ENCODE peak calls at places on chromosomes 6 and 20, in six cellular contexts. Z, X, A, L, Y and H are unnamed samples.

GRCh38 chr6:2432258-2432657 is 186.9 kb upstream of the GMDS start:
- DNase-seq in A (no peak), Z (no peak), L (no peak), X (no peak), Y (no peak), H (no peak)

GRCh38 chr20:63367446-63368055 is 6.4 kb upstream of the CHRNA4 start:
- DNase-seq in Y (no peak), A (no peak), X (no peak), Z (no peak), L (no peak), H (no peak)

GRCh38 chr20:63077705-63078104 is 70.9 kb upstream of the BHLHE23 start:
- DNase-seq in A (no peak), Y (no peak), L (no peak), Z (no peak), X (no peak), H (no peak)

GRCh38 chr6:138785980-138786379 is 9.9 kb upstream of the ECT2L start:
- DNase-seq in Z (no peak), A (no peak), L (no peak), X (no peak), Y (no peak), H (no peak)

GRCh38 chr6:122028933-122029332 is 370.5 kb upstream of the HSF2 start:
- DNase-seq in X (no peak), Y (no peak), A (no peak), Z (no peak), L (no peak), H (no peak)

GRCh38 chr6:14533446-14533845 is 415.9 kb downstream of the CD83 start:
- DNase-seq in L (no peak), Y (no peak), X (no peak), A (no peak), Z (no peak), H (no peak)

GRCh38 chr20:33415948-33416347 is 14.6 kb upstream of the CDK5RAP1 start:
- DNase-seq in X (no peak), Y (no peak), Z (peak; percentile 64), L (no peak), A (peak; percentile 45), H (no peak)

GRCh38 chr20:57166568-57167291 is 99.7 kb downstream of the BMP7 start:
- DNase-seq in A (no peak), X (no peak), Z (no peak), Y (no peak), L (no peak), H (no peak)

GRCh38 chr6:68139130-68139529 is 496.0 kb upstream of the ADGRB3 start:
- DNase-seq in Z (no peak), A (no peak), Y (no peak), L (no peak), X (no peak), H (no peak)

GRCh38 chr6:70152786-70153185 is 150.1 kb downstream of the COL9A1 start:
- DNase-seq in Y (no peak), Z (no peak), A (no peak), X (no peak), L (no peak), H (no peak)

GRCh38 chr6:69825904-69826303 is 29.1 kb upstream of the LMBRD1 start:
- DNase-seq in Z (no peak), X (no peak), A (no peak), Y (no peak), L (no peak), H (no peak)

DNA sequence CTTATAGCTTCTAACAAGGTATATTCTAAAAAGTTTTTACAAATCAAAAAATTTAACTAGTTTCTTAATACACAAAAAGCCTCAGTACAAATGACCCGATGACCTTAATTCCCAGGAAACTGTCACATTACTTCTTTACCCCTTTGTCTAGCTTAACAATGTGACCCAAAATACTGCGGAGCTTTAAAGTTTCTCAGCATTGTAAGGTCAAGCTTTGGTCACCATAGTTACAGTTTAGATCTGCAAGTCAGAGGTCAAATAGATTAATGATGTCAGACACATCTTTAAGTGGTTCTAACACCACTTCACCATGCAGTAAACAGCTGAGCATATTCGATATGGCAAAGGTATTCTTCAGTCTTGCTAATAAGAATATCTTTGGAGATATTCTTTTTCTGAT is 36.8 kb upstream of the FLRT3 start:
- DNase-seq in Z (no peak), L (no peak), X (no peak), A (no peak), Y (no peak), H (no peak)
- TF ChIP-seq EP300 in Z (no peak), L (no peak), X (no peak), A (no peak), Y (no peak), H (no peak)

DNA sequence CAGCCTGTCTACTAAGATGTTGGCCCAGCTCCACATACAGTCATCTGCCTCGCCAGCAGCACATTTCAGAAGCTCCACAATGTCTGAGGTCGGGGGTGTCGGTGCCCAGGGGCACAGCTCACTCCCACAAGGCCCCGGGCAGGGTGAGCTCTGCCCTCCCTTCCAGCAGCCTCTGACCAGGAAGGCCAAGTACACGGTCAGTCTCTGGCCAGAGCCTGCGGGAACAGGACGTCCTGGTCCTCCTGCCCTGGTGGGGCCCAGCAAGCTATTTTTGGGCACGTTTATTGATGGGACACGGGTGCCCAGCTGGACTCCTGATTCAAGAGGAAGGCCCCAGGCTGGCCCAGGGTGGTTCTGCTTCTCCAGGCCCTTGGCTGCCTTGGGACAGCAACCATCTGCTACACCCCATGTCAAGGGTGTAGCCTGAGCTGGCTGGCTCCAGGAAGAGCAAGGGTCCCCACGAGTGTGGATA is 114.9 kb upstream of the PTPN1 start:
- DNase-seq in X (peak; percentile 62), A (peak; percentile 89), Y (no peak), Z (no peak), L (peak; percentile 83), H (no peak)
- TF ChIP-seq EP300 in X (peak; percentile 100), A (peak; percentile 100), Y (no peak), Z (no peak), L (peak; percentile 99), H (peak; percentile 100)

GRCh38 chr6:19450651-19451050 is 386.5 kb upstream of the ID4 start:
- DNase-seq in Y (no peak), L (no peak), Z (no peak), A (no peak), X (no peak), H (no peak)
- TF ChIP-seq EP300 in Y (no peak), L (no peak), Z (no peak), A (no peak), X (no peak), H (no peak)

DNA sequence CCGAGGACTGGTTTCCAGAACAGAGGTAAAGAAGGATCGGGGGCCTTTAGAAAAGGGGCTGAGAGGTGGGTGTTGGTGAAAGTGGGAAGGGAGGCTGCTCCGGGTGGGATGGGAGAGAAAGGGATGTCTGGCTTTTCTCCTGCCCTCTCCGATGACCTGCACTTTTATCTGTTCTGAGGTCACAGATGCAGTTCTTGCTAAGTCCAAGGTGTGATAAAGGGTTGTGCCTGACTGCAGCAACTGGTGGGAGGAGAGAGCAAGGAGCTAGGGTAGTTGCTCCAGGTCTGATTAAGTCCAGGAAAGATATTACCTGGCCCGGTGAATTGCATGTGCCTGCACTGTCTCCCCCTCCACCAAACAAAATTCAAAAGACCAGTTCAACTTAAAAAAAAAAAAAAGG is 145.6 kb upstream of the SOX4 start:
- DNase-seq in Z (no peak), A (no peak), Y (no peak), L (no peak), X (no peak), H (no peak)
- TF ChIP-seq EP300 in Z (no peak), A (no peak), Y (no peak), L (no peak), X (no peak), H (no peak)

DNA sequence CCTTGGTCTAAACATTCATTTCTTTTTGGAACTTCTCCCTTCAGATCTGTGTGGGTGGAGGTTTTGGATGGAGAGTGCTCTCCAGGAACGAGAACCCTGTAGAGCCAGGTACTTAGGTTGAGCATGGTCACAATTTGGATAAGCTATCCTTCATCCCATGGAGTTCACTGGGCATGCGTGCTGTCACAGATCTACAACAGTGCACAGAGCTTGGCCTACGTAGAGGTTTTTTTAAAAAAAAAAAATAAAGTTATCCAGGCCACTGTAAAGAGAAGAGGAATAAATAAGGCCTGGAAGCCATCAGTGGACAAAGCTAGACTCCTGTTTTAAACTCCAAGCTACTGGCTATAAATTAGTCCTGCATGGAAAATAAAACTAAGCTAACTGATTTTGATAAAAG is 165.6 kb downstream of the SLC24A3 start:
- DNase-seq in Y (no peak), X (no peak), L (no peak), A (no peak), Z (no peak), H (no peak)
- TF ChIP-seq EP300 in Y (no peak), X (no peak), L (no peak), A (no peak), Z (no peak), H (no peak)

GRCh38 chr6:45884336-45884735 is 131.3 kb downstream of the CLIC5 start:
- DNase-seq in Z (no peak), X (no peak), A (no peak), L (no peak), Y (no peak), H (no peak)
- TF ChIP-seq EP300 in Z (no peak), X (no peak), A (no peak), L (no peak), Y (no peak), H (no peak)

DNA sequence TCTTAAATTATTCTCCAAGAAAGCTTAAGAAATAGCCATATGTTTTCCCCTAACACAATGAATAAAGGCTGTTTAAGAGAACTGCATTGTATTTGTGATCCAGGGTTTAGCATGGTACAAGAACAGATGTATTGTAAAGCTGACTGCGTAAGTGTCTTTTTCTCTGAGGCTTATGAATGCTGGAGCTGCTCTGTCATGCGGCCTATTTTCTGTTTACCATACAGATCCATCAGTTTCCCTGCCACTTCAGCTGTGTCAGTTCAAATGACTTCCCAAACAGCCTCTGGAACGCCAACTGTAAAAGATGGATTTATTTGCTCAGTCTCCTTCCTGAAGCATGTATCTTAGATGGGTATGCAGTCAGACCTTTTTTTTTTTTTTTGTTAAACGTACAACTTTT is 419.3 kb upstream of the HS3ST5 start:
- DNase-seq in L (no peak), Y (no peak), X (no peak), Z (no peak), A (no peak), H (no peak)
- TF ChIP-seq EP300 in L (no peak), Y (no peak), X (no peak), Z (no peak), A (no peak), H (no peak)

GRCh38 chr6:114258376-114258775 is 84.4 kb downstream of the HS3ST5 start:
- DNase-seq in Z (no peak), Y (no peak), X (no peak), A (no peak), L (no peak), H (no peak)

GRCh38 chr6:114260810-114261209 is 82.0 kb downstream of the HS3ST5 start:
- DNase-seq in Y (no peak), X (no peak), L (no peak), Z (no peak), A (no peak), H (no peak)
- TF ChIP-seq EP300 in Y (no peak), X (no peak), L (no peak), Z (no peak), A (no peak), H (no peak)

GRCh38 chr6:8686077-8686476 is 250.7 kb upstream of the SLC35B3 start:
- DNase-seq in L (no peak), X (no peak), A (no peak), Z (no peak), Y (no peak), H (no peak)
- TF ChIP-seq EP300 in L (no peak), X (no peak), A (no peak), Z (no peak), Y (no peak), H (no peak)

GRCh38 chr6:102458990-102459389 is 1065.5 kb downstream of the GRIK2 start:
- DNase-seq in A (no peak), Z (no peak), X (no peak), L (no peak), Y (no peak), H (no peak)
- TF ChIP-seq EP300 in A (no peak), Z (no peak), X (no peak), L (no peak), Y (no peak), H (no peak)